ENCODE peak calls at places on chromosomes 2 and 18, in seven cellular contexts. A, U, L, T, D, P and V are unnamed samples.

GRCh38 chr2:100610381-100610831 is 47.6 kb downstream of the PDCL3 start:
- DNase-seq in A (peak; percentile 43), U (peak; percentile 88), L (peak; percentile 70), T (peak; percentile 80), D (peak; percentile 75), P (peak; percentile 62), V (peak; percentile 49)

GRCh38 chr18:55500316-55501086 is 87.5 kb downstream of the TCF4 start:
- DNase-seq in A (no peak), U (no peak), L (peak; percentile 74), T (peak; percentile 89), D (no peak), P (no peak), V (peak; percentile 92)

GRCh38 chr2:95113464-95113863 is 8.1 kb downstream of the MRPS5 start:
- DNase-seq in A (no peak), U (no peak), L (peak; percentile 9), T (no peak), D (no peak), P (no peak), V (no peak)

GRCh38 chr2:135052997-135053474 is 944 bp downstream of the RAB3GAP1 start:
- DNase-seq in A (no peak), U (no peak), L (no peak), T (peak; percentile 42), D (no peak), P (no peak), V (no peak)

GRCh38 chr18:43420950-43421349 is 143.7 kb upstream of the SYT4 start:
- DNase-seq in A (no peak), U (no peak), L (no peak), T (no peak), D (peak; percentile 3), P (no peak), V (no peak)

GRCh38 chr2:221397179-221397578 is 174.9 kb downstream of the EPHA4 start:
- DNase-seq in A (no peak), U (no peak), L (no peak), T (peak; percentile 12), D (no peak), P (no peak), V (peak; percentile 7)

GRCh38 chr2:12119841-12120240 is 373.4 kb downstream of the LPIN1 start:
- DNase-seq in A (no peak), U (no peak), L (peak; percentile 26), T (peak; percentile 79), D (no peak), P (no peak), V (peak; percentile 60)

GRCh38 chr2:35408320-35408719 is 947.3 kb upstream of the CRIM1 start:
- DNase-seq in A (no peak), U (no peak), L (no peak), T (no peak), D (no peak), P (no peak), V (no peak)

GRCh38 chr2:25062461-25062860 is 20.6 kb downstream of the EFR3B start:
- DNase-seq in A (no peak), U (no peak), L (no peak), T (no peak), D (no peak), P (peak; percentile 99), V (no peak)

GRCh38 chr2:219698684-219699439 is 71.4 kb downstream of the SLC4A3 start:
- DNase-seq in A (no peak), U (no peak), L (no peak), T (no peak), D (no peak), P (no peak), V (no peak)

GRCh38 chr2:136212426-136213378 is 94.8 kb upstream of the CXCR4 start:
- DNase-seq in A (no peak), U (no peak), L (no peak), T (no peak), D (no peak), P (no peak), V (no peak)

GRCh38 chr2:10264506-10265327 is 38.0 kb upstream of the HPCAL1 start:
- DNase-seq in A (no peak), U (no peak), L (no peak), T (no peak), D (no peak), P (no peak), V (no peak)

GRCh38 chr2:129253461-129253812 is 726.0 kb upstream of the RAB6C start:
- DNase-seq in A (no peak), U (no peak), L (peak; percentile 53), T (peak; percentile 7), D (peak; percentile 10), P (no peak), V (no peak)

GRCh38 chr2:9057939-9058761 is 54.7 kb upstream of the MBOAT2 start:
- DNase-seq in A (no peak), U (no peak), L (peak; percentile 90), T (peak; percentile 50), D (no peak), P (no peak), V (peak; percentile 89)

GRCh38 chr2:218904176-218904575 is 23.5 kb downstream of the WNT10A start:
- DNase-seq in A (no peak), U (no peak), L (no peak), T (no peak), D (no peak), P (no peak), V (no peak)

GRCh38 chr2:241224068-241224850 is 35.8 kb downstream of the ANO7 start:
- DNase-seq in A (no peak), U (no peak), L (peak; percentile 74), T (peak; percentile 82), D (no peak), P (peak; percentile 97), V (peak; percentile 66)

GRCh38 chr2:207040606-207041173 is 101.4 kb downstream of the CPO start:
- DNase-seq in A (no peak), U (no peak), L (no peak), T (no peak), D (no peak), P (no peak), V (no peak)

GRCh38 chr18:75551071-75551470 is 123.6 kb upstream of the SMIM21 start:
- DNase-seq in A (no peak), U (no peak), L (peak; percentile 19), T (no peak), D (no peak), P (peak; percentile 16), V (no peak)